ENCODE peak calls at places on chromosomes 16 and 17, in six cellular contexts. One of them, this sample, is unnamed.

GRCh38 chr16:85738878-85739715 is 11.8 kb downstream of the C16orf74 start:
- DNase-seq in fibroblast of lung: no peak
- DNase-seq in uterus: no peak
- DNase-seq in naive thymus-derived CD4-positive, alpha-beta T cell: no peak
- DNase-seq in adrenal gland: no peak
- DNase-seq in GM23248: no peak
- DNase-seq in this sample: no peak

GRCh38 chr17:58741121-58741625 is 14.5 kb upstream of the PPM1E start:
- DNase-seq in fibroblast of lung: peak; percentile 54
- DNase-seq in uterus: no peak
- DNase-seq in naive thymus-derived CD4-positive, alpha-beta T cell: no peak
- DNase-seq in adrenal gland: no peak
- DNase-seq in GM23248: peak; percentile 46
- DNase-seq in this sample: no peak

GRCh38 chr16:70650216-70650615 is 3.9 kb downstream of the IL34 start:
- DNase-seq in fibroblast of lung: no peak
- DNase-seq in uterus: no peak
- DNase-seq in naive thymus-derived CD4-positive, alpha-beta T cell: no peak
- DNase-seq in adrenal gland: no peak
- DNase-seq in GM23248: no peak
- DNase-seq in this sample: no peak

GRCh38 chr17:80948961-80949450 is 42.6 kb upstream of the CHMP6 start:
- DNase-seq in fibroblast of lung: no peak
- DNase-seq in uterus: peak; percentile 18
- DNase-seq in naive thymus-derived CD4-positive, alpha-beta T cell: no peak
- DNase-seq in adrenal gland: peak; percentile 79
- DNase-seq in GM23248: no peak
- DNase-seq in this sample: peak; percentile 78

GRCh38 chr16:9380221-9380620 is 288.8 kb downstream of the HAPSTR1 start:
- DNase-seq in fibroblast of lung: no peak
- DNase-seq in uterus: no peak
- DNase-seq in naive thymus-derived CD4-positive, alpha-beta T cell: no peak
- DNase-seq in adrenal gland: no peak
- DNase-seq in GM23248: no peak
- DNase-seq in this sample: no peak

GRCh38 chr17:1299729-1300579 is 20.5 kb downstream of the TRARG1 start:
- DNase-seq in fibroblast of lung: no peak
- DNase-seq in uterus: no peak
- DNase-seq in naive thymus-derived CD4-positive, alpha-beta T cell: no peak
- DNase-seq in adrenal gland: no peak
- DNase-seq in GM23248: no peak
- DNase-seq in this sample: no peak

GRCh38 chr17:11293480-11293879 is 52.5 kb downstream of the SHISA6 start:
- DNase-seq in fibroblast of lung: no peak
- DNase-seq in uterus: no peak
- DNase-seq in naive thymus-derived CD4-positive, alpha-beta T cell: no peak
- DNase-seq in adrenal gland: no peak
- DNase-seq in GM23248: no peak
- DNase-seq in this sample: no peak

GRCh38 chr17:14672830-14673229 is 371.9 kb downstream of the HS3ST3B1 start:
- DNase-seq in fibroblast of lung: peak; percentile 84
- DNase-seq in uterus: no peak
- DNase-seq in naive thymus-derived CD4-positive, alpha-beta T cell: no peak
- DNase-seq in adrenal gland: peak; percentile 8
- DNase-seq in GM23248: peak; percentile 83
- DNase-seq in this sample: no peak

GRCh38 chr17:33925650-33926049 is 329.4 kb upstream of the CCL2 start:
- DNase-seq in fibroblast of lung: no peak
- DNase-seq in uterus: no peak
- DNase-seq in naive thymus-derived CD4-positive, alpha-beta T cell: no peak
- DNase-seq in adrenal gland: no peak
- DNase-seq in GM23248: no peak
- DNase-seq in this sample: no peak

GRCh38 chr17:71472809-71473789 is 647.7 kb upstream of the SOX9 start:
- DNase-seq in fibroblast of lung: peak; percentile 78
- DNase-seq in uterus: no peak
- DNase-seq in naive thymus-derived CD4-positive, alpha-beta T cell: no peak
- DNase-seq in adrenal gland: peak; percentile 19
- DNase-seq in GM23248: peak; percentile 79
- DNase-seq in this sample: no peak

GRCh38 chr16:20883554-20884239 is 16.5 kb downstream of the DCUN1D3 start:
- DNase-seq in fibroblast of lung: peak; percentile 42
- DNase-seq in uterus: no peak
- DNase-seq in naive thymus-derived CD4-positive, alpha-beta T cell: no peak
- DNase-seq in adrenal gland: no peak
- DNase-seq in GM23248: no peak
- DNase-seq in this sample: no peak

GRCh38 chr17:19237389-19238166 is 412 bp downstream of the EPN2 start:
- DNase-seq in fibroblast of lung: no peak
- DNase-seq in uterus: no peak
- DNase-seq in naive thymus-derived CD4-positive, alpha-beta T cell: no peak
- DNase-seq in adrenal gland: peak; percentile 14
- DNase-seq in GM23248: peak; percentile 53
- DNase-seq in this sample: peak; percentile 37

GRCh38 chr16:56282455-56282854 is 91.2 kb downstream of the GNAO1 start:
- DNase-seq in fibroblast of lung: no peak
- DNase-seq in uterus: no peak
- DNase-seq in naive thymus-derived CD4-positive, alpha-beta T cell: no peak
- DNase-seq in adrenal gland: no peak
- DNase-seq in GM23248: no peak
- DNase-seq in this sample: no peak

GRCh38 chr16:81486555-81487061 is 42.0 kb downstream of the CMIP start:
- DNase-seq in fibroblast of lung: peak; percentile 84
- DNase-seq in uterus: peak; percentile 59
- DNase-seq in naive thymus-derived CD4-positive, alpha-beta T cell: no peak
- DNase-seq in adrenal gland: peak; percentile 51
- DNase-seq in GM23248: peak; percentile 90
- DNase-seq in this sample: peak; percentile 87

GRCh38 chr17:47728214-47728877 is 4.7 kb upstream of the TBX21 start:
- DNase-seq in fibroblast of lung: no peak
- DNase-seq in uterus: no peak
- DNase-seq in naive thymus-derived CD4-positive, alpha-beta T cell: no peak
- DNase-seq in adrenal gland: no peak
- DNase-seq in GM23248: no peak
- DNase-seq in this sample: no peak

GRCh38 chr17:66373944-66374817 is 71.8 kb downstream of the PRKCA start:
- DNase-seq in fibroblast of lung: peak; percentile 19
- DNase-seq in uterus: no peak
- DNase-seq in naive thymus-derived CD4-positive, alpha-beta T cell: peak; percentile 27
- DNase-seq in adrenal gland: peak; percentile 52
- DNase-seq in GM23248: no peak
- DNase-seq in this sample: no peak

GRCh38 chr17:50363217-50364060 is 9.5 kb downstream of the MRPL27 start:
- DNase-seq in fibroblast of lung: peak; percentile 45
- DNase-seq in uterus: no peak
- DNase-seq in naive thymus-derived CD4-positive, alpha-beta T cell: no peak
- DNase-seq in adrenal gland: peak; percentile 57
- DNase-seq in GM23248: peak; percentile 38
- DNase-seq in this sample: no peak

GRCh38 chr17:45296003-45296832 is 20.6 kb downstream of the MAP3K14 start:
- DNase-seq in fibroblast of lung: no peak
- DNase-seq in uterus: no peak
- DNase-seq in naive thymus-derived CD4-positive, alpha-beta T cell: no peak
- DNase-seq in adrenal gland: no peak
- DNase-seq in GM23248: peak; percentile 82
- DNase-seq in this sample: no peak

GRCh38 chr17:17872468-17873345 is 35.9 kb upstream of the SREBF1 start:
- DNase-seq in fibroblast of lung: no peak
- DNase-seq in uterus: no peak
- DNase-seq in naive thymus-derived CD4-positive, alpha-beta T cell: no peak
- DNase-seq in adrenal gland: no peak
- DNase-seq in GM23248: no peak
- DNase-seq in this sample: no peak

GRCh38 chr17:61700252-61700651 is 109.2 kb upstream of the NACA2 start:
- DNase-seq in fibroblast of lung: peak; percentile 13
- DNase-seq in uterus: no peak
- DNase-seq in naive thymus-derived CD4-positive, alpha-beta T cell: no peak
- DNase-seq in adrenal gland: no peak
- DNase-seq in GM23248: no peak
- DNase-seq in this sample: no peak

GRCh38 chr17:70405492-70406220 is 236.3 kb downstream of the KCNJ2 start:
- DNase-seq in fibroblast of lung: peak; percentile 98
- DNase-seq in uterus: no peak
- DNase-seq in naive thymus-derived CD4-positive, alpha-beta T cell: no peak
- DNase-seq in adrenal gland: peak; percentile 13
- DNase-seq in GM23248: peak; percentile 93
- DNase-seq in this sample: no peak

GRCh38 chr16:35405547-35405946 is 1946.1 kb downstream of the TP53TG3F start:
- DNase-seq in fibroblast of lung: no peak
- DNase-seq in uterus: no peak
- DNase-seq in naive thymus-derived CD4-positive, alpha-beta T cell: no peak
- DNase-seq in adrenal gland: no peak
- DNase-seq in GM23248: no peak
- DNase-seq in this sample: no peak

GRCh38 chr16:56606688-56607618 is 1.4 kb upstream of the MT2A start:
- DNase-seq in fibroblast of lung: peak; percentile 98
- DNase-seq in uterus: peak; percentile 80
- DNase-seq in naive thymus-derived CD4-positive, alpha-beta T cell: peak; percentile 24
- DNase-seq in adrenal gland: peak; percentile 96
- DNase-seq in GM23248: peak; percentile 98
- DNase-seq in this sample: peak; percentile 92

GRCh38 chr16:4404247-4404966 is 12.0 kb downstream of the CORO7 start:
- DNase-seq in fibroblast of lung: no peak
- DNase-seq in uterus: peak; percentile 40
- DNase-seq in naive thymus-derived CD4-positive, alpha-beta T cell: no peak
- DNase-seq in adrenal gland: peak; percentile 61
- DNase-seq in GM23248: peak; percentile 62
- DNase-seq in this sample: no peak

GRCh38 chr16:49854227-49855203 is 1.4 kb downstream of the ZNF423 start:
- DNase-seq in fibroblast of lung: no peak
- DNase-seq in uterus: peak; percentile 54
- DNase-seq in naive thymus-derived CD4-positive, alpha-beta T cell: no peak
- DNase-seq in adrenal gland: peak; percentile 24
- DNase-seq in GM23248: peak; percentile 20
- DNase-seq in this sample: peak; percentile 34

GRCh38 chr17:39923836-39924690 is 3.3 kb downstream of the ORMDL3 start:
- DNase-seq in fibroblast of lung: no peak
- DNase-seq in uterus: no peak
- DNase-seq in naive thymus-derived CD4-positive, alpha-beta T cell: no peak
- DNase-seq in adrenal gland: no peak
- DNase-seq in GM23248: peak; percentile 67
- DNase-seq in this sample: no peak
- H3K4me1 ChIP-seq in fibroblast of lung: peaks cover 30% of the 10 kb centered on the region
- H3K4me1 ChIP-seq in uterus: peaks cover 8% of the 10 kb centered on the region
- H3K4me1 ChIP-seq in naive thymus-derived CD4-positive, alpha-beta T cell: peaks cover 75% of the 10 kb centered on the region
- H3K4me1 ChIP-seq in adrenal gland: peaks cover 19% of the 10 kb centered on the region
- H3K4me1 ChIP-seq in GM23248: peaks cover 42% of the 10 kb centered on the region
- H3K4me1 ChIP-seq in this sample: peaks cover 24% of the 10 kb centered on the region

GRCh38 chr16:2505695-2506094 is 8.1 kb upstream of the ATP6V0C start:
- DNase-seq in fibroblast of lung: no peak
- DNase-seq in uterus: no peak
- DNase-seq in naive thymus-derived CD4-positive, alpha-beta T cell: no peak
- DNase-seq in adrenal gland: no peak
- DNase-seq in GM23248: no peak
- DNase-seq in this sample: no peak
- H3K4me1 ChIP-seq in fibroblast of lung: no peaks in the 10 kb centered on the region
- H3K4me1 ChIP-seq in uterus: no peaks in the 10 kb centered on the region
- H3K4me1 ChIP-seq in naive thymus-derived CD4-positive, alpha-beta T cell: no peaks in the 10 kb centered on the region
- H3K4me1 ChIP-seq in adrenal gland: no peaks in the 10 kb centered on the region
- H3K4me1 ChIP-seq in GM23248: peaks cover 5% of the 10 kb centered on the region
- H3K4me1 ChIP-seq in this sample: peaks cover 14% of the 10 kb centered on the region

DNA sequence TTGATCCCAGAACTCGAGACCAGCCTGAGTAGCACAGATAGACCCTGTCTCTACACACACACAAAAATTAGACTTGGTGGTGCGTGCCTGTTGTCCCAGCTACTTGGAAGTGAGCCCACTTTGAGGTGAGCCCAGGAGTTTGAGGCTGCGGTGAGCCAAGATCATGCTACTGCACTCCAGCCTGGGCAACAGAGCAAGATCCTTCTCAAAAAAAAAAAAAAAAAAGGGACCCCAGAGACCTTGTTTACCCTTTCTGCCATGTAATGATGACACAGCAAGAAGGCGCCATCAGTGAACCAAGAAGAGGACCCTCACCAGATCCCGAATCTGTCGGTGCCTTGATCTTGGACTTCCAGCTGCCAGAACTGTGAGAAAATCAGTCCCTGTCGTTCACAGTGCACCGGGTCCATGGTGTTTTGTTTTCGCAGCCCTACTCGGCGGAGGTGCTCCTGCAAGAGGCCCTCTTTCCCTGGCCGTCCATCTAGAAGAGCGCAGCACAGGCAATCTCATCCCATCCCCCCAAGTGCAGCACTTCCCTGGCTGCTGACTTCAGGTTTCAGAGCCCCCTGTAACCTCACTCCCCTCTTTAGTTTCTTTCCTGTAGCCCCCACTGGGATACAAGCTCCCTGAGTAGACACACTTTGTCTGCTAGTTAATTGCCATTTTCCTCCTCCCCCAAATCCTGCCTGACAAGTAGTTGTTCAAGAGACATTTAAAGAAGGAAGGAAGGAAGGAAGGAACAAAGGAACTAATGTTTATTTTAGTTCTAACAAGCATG is 115.2 kb downstream of the SNX29 start:
- DNase-seq in fibroblast of lung: no peak
- DNase-seq in uterus: no peak
- DNase-seq in naive thymus-derived CD4-positive, alpha-beta T cell: no peak
- DNase-seq in adrenal gland: no peak
- DNase-seq in GM23248: no peak
- DNase-seq in this sample: peak; percentile 42
- H3K4me1 ChIP-seq in fibroblast of lung: peaks cover 20% of the 10 kb centered on the region
- H3K4me1 ChIP-seq in uterus: no peaks in the 10 kb centered on the region
- H3K4me1 ChIP-seq in naive thymus-derived CD4-positive, alpha-beta T cell: peaks cover 30% of the 10 kb centered on the region
- H3K4me1 ChIP-seq in adrenal gland: no peaks in the 10 kb centered on the region
- H3K4me1 ChIP-seq in GM23248: peaks cover 36% of the 10 kb centered on the region
- H3K4me1 ChIP-seq in this sample: no peaks in the 10 kb centered on the region

GRCh38 chr16:27491894-27492587 is 57.7 kb downstream of the GTF3C1 start:
- DNase-seq in fibroblast of lung: no peak
- DNase-seq in uterus: no peak
- DNase-seq in naive thymus-derived CD4-positive, alpha-beta T cell: no peak
- DNase-seq in adrenal gland: no peak
- DNase-seq in GM23248: no peak
- DNase-seq in this sample: no peak

GRCh38 chr16:27489906-27490305 is 59.8 kb downstream of the GTF3C1 start:
- DNase-seq in fibroblast of lung: no peak
- DNase-seq in uterus: no peak
- DNase-seq in naive thymus-derived CD4-positive, alpha-beta T cell: no peak
- DNase-seq in adrenal gland: no peak
- DNase-seq in GM23248: no peak
- DNase-seq in this sample: no peak

GRCh38 chr16:27486760-27487159 is 63.0 kb downstream of the GTF3C1 start:
- DNase-seq in fibroblast of lung: no peak
- DNase-seq in uterus: no peak
- DNase-seq in naive thymus-derived CD4-positive, alpha-beta T cell: no peak
- DNase-seq in adrenal gland: no peak
- DNase-seq in GM23248: no peak
- DNase-seq in this sample: no peak

GRCh38 chr16:27486344-27486743 is 63.4 kb downstream of the GTF3C1 start:
- DNase-seq in fibroblast of lung: no peak
- DNase-seq in uterus: no peak
- DNase-seq in naive thymus-derived CD4-positive, alpha-beta T cell: no peak
- DNase-seq in adrenal gland: no peak
- DNase-seq in GM23248: no peak
- DNase-seq in this sample: no peak

DNA sequence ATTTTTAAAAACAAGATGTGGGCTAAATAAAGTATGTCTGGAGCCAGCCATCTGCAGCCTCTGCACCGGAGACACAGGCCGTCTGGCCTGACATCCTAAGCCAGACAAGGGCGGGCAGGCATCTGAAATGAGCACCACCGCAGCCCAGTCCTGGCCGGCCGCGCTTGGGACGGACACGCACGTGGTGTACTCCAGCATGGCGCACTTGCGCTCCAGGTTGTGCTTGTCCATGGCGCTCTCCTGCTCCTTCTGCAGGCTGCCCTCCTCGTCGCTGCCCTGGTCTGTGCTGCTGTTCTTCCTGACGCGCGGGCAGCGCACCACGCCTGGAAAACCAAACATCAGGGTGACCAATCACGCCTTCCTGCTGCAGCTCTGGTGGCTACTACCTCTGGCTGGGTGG is 60.3 kb downstream of the GTF3C1 start:
- DNase-seq in fibroblast of lung: no peak
- DNase-seq in uterus: no peak
- DNase-seq in naive thymus-derived CD4-positive, alpha-beta T cell: no peak
- DNase-seq in adrenal gland: no peak
- DNase-seq in GM23248: no peak
- DNase-seq in this sample: no peak
- H3K4me1 ChIP-seq in fibroblast of lung: no peaks in the 10 kb centered on the region
- H3K4me1 ChIP-seq in uterus: no peaks in the 10 kb centered on the region
- H3K4me1 ChIP-seq in naive thymus-derived CD4-positive, alpha-beta T cell: no peaks in the 10 kb centered on the region
- H3K4me1 ChIP-seq in adrenal gland: no peaks in the 10 kb centered on the region
- H3K4me1 ChIP-seq in GM23248: no peaks in the 10 kb centered on the region
- H3K4me1 ChIP-seq in this sample: no peaks in the 10 kb centered on the region